ENCODE peak calls at places on chromosomes 5 and 9, in ten cellular contexts. T is fibroblast of lung, J is astrocyte, L is upper lobe of left lung, D is colonic mucosa, A is mucosa of descending colon, P is tibial nerve, S is keratinocyte, E is transverse colon, G is HepG2. Y is an unnamed sample.
A peak's percentile ranks its signal among the peaks of the same experiment; 100 is the strongest.

GRCh38 chr5:137836997-137837396 is 30.7 kb upstream of the MYOT start:
- DNase-seq in D (no peak), E (no peak), G (no peak), S (no peak), T (no peak), J (peak; percentile 72), L (no peak), A (no peak), P (no peak), Y (no peak)

GRCh38 chr9:133142657-133143592 is 20.8 kb downstream of the GBGT1 start:
- DNase-seq in A (peak; percentile 72), L (peak; percentile 57), D (peak; percentile 40), P (no peak), T (no peak), J (no peak), E (peak; percentile 68), S (no peak), G (no peak), Y (no peak)

GRCh38 chr9:95107001-95107749 is 210.3 kb downstream of the FANCC start:
- DNase-seq in A (no peak), J (peak; percentile 91), G (no peak), D (no peak), P (peak; percentile 84), S (no peak), T (peak; percentile 68), L (no peak), E (no peak), Y (no peak)

GRCh38 chr5:89351232-89351631 is 468.2 kb upstream of the MEF2C start:
- DNase-seq in T (peak; percentile 85), E (no peak), A (no peak), D (no peak), S (no peak), L (no peak), J (peak; percentile 77), G (no peak), P (no peak), Y (no peak)

GRCh38 chr9:4689687-4690104 is 10.3 kb downstream of the CDC37L1 start:
- DNase-seq in G (no peak), J (peak; percentile 26), L (no peak), E (no peak), D (no peak), A (no peak), P (no peak), S (no peak), T (no peak), Y (no peak)

GRCh38 chr5:83084336-83084735 is 7.0 kb downstream of the XRCC4 start:
- DNase-seq in D (no peak), J (no peak), L (no peak), A (no peak), E (no peak), G (no peak), T (no peak), P (no peak), S (no peak), Y (no peak)

GRCh38 chr5:135130526-135131215 is 96.6 kb upstream of the PITX1 start:
- DNase-seq in D (no peak), J (no peak), S (no peak), G (no peak), P (no peak), L (no peak), E (no peak), A (no peak), T (no peak), Y (no peak)

GRCh38 chr5:150113047-150113744 is 26.8 kb upstream of the CSF1R start:
- DNase-seq in T (no peak), P (peak; percentile 5), L (peak; percentile 68), S (no peak), G (no peak), E (no peak), D (peak; percentile 18), A (no peak), J (peak; percentile 18), Y (no peak)

GRCh38 chr5:32498484-32498883 is 53.9 kb upstream of the ZFR start:
- DNase-seq in G (no peak), D (no peak), L (no peak), A (no peak), J (no peak), E (no peak), S (no peak), P (no peak), T (no peak), Y (no peak)

GRCh38 chr5:127741412-127741811 is 38.2 kb downstream of the CCDC192 start:
- DNase-seq in L (no peak), P (no peak), A (no peak), E (no peak), S (no peak), T (no peak), J (no peak), D (no peak), G (no peak), Y (no peak)

GRCh38 chr5:127739807-127740384 is 36.7 kb downstream of the CCDC192 start:
- DNase-seq in L (no peak), J (no peak), E (no peak), A (no peak), G (no peak), T (no peak), S (no peak), D (no peak), P (no peak), Y (no peak)
- H3K4me3 ChIP-seq in L (no peak overlapping the region), J (no peak overlapping the region), E (no peak overlapping the region), A (no peak overlapping the region), G (no peak overlapping the region), T (no peak overlapping the region), S (no peak overlapping the region), D (no peak overlapping the region), P (no peak overlapping the region), Y (no peak overlapping the region)

GRCh38 chr5:151775025-151775606 is 3.4 kb downstream of the G3BP1 start:
- DNase-seq in S (no peak), J (no peak), T (no peak), G (no peak), D (no peak), L (no peak), P (no peak), E (no peak), A (no peak), Y (no peak)

GRCh38 chr5:151772868-151773561 is 1.3 kb downstream of the G3BP1 start:
- DNase-seq in L (no peak), P (no peak), E (no peak), A (no peak), S (no peak), J (peak; percentile 37), D (no peak), T (peak; percentile 27), G (no peak), Y (no peak)

GRCh38 chr5:151772029-151772867 is 494 bp downstream of the G3BP1 start:
- DNase-seq in A (peak; percentile 73), D (peak; percentile 65), J (peak; percentile 17), E (peak; percentile 56), S (no peak), G (peak; percentile 23), P (peak; percentile 37), L (peak; percentile 96), T (peak; percentile 32), Y (peak; percentile 63)

GRCh38 chr5:151771259-151772028 is at the start of gene G3BP1:
- DNase-seq in T (peak; percentile 100), E (peak; percentile 100), S (peak; percentile 98), P (peak; percentile 100), J (peak; percentile 100), G (peak; percentile 100), L (peak; percentile 93), A (peak; percentile 100), D (peak; percentile 100), Y (peak; percentile 100)

DNA sequence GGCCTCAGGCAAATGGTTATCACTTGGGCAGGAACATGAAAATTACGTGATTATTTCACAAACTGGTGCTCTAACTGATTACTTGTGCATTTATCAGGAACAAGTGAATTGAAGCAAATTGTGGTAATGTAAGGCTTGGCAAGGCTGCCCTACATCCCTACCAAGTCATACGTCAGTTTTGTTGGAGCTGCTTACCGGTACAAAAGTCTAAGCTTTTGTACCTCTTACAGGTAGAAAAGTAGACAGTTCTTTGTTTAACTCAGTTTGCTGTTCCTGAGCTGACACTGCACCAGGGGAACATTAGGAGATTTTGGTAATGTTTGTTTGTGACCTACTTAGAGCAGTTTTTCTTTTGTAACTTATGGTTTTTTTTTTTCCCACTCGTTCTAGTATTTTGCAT is 2.2 kb downstream of the G3BP1 start:
- DNase-seq in J (peak; percentile 14), G (no peak), P (no peak), E (no peak), T (no peak), L (no peak), S (no peak), A (no peak), D (no peak), Y (no peak)
- H3K4me3 ChIP-seq in J (peak overlapping the region; percentile 97), G (peak overlapping the region; percentile 97), P (peak overlapping the region; percentile 73), E (peak overlapping the region; percentile 68), T (peak overlapping the region; percentile 94), L (no peak overlapping the region), S (peak overlapping the region; percentile 99), A (no peak overlapping the region), D (peak overlapping the region; percentile 75), Y (peak overlapping the region; percentile 91)

GRCh38 chr5:95080026-95080425 is 204.9 kb downstream of the MCTP1 start:
- DNase-seq in A (no peak), D (no peak), G (no peak), J (no peak), E (no peak), P (no peak), T (peak; percentile 42), S (no peak), L (no peak), Y (no peak)

GRCh38 chr5:95080456-95080855 is 204.4 kb downstream of the MCTP1 start:
- DNase-seq in G (no peak), T (peak; percentile 1), J (no peak), S (no peak), P (no peak), D (no peak), A (no peak), E (no peak), L (no peak), Y (no peak)

GRCh38 chr5:95078868-95079267 is 206.0 kb downstream of the MCTP1 start:
- DNase-seq in J (no peak), G (no peak), S (no peak), P (no peak), L (no peak), E (no peak), A (no peak), T (no peak), D (no peak), Y (no peak)

GRCh38 chr5:95083606-95084005 is 201.3 kb downstream of the MCTP1 start:
- DNase-seq in J (no peak), D (no peak), S (no peak), A (no peak), E (no peak), L (no peak), T (no peak), P (no peak), G (no peak), Y (no peak)

GRCh38 chr5:95081500-95082355 is 203.2 kb downstream of the MCTP1 start:
- DNase-seq in G (peak; percentile 9), E (peak; percentile 29), L (no peak), P (peak; percentile 49), D (no peak), T (peak; percentile 88), J (peak; percentile 84), A (peak; percentile 47), S (peak; percentile 5), Y (no peak)
- H3K4me3 ChIP-seq in G (no peak overlapping the region), E (peak overlapping the region; percentile 1), L (no peak overlapping the region), P (peak overlapping the region; percentile 37), D (peak overlapping the region; percentile 13), T (peak overlapping the region; percentile 47), J (peak overlapping the region; percentile 61), A (no peak overlapping the region), S (peak overlapping the region; percentile 75), Y (no peak overlapping the region)

GRCh38 chr9:89492586-89492985 is 5.3 kb downstream of the SEMA4D start:
- DNase-seq in P (no peak), E (no peak), D (no peak), T (no peak), A (no peak), L (no peak), S (no peak), J (no peak), G (no peak), Y (no peak)
- H3K4me3 ChIP-seq in P (no peak overlapping the region), E (no peak overlapping the region), D (no peak overlapping the region), T (no peak overlapping the region), A (no peak overlapping the region), L (no peak overlapping the region), S (no peak overlapping the region), J (no peak overlapping the region), G (no peak overlapping the region), Y (no peak overlapping the region)

Y was measured in OCI-LY7.